ENCODE peak calls at places on chromosomes 7 and 10, in ten cellular contexts. V is SK-N-SH, D is suprapubic skin, H is GM12878, L is tibial nerve, G is A549, W is stomach, O is ovary, T is sigmoid colon, M is HepG2. S is an unnamed sample.

GRCh38 chr7:71443197-71443542 is 311.2 kb downstream of the GALNT17 start:
- DNase-seq in D (no peak), T (no peak), O (no peak), H (no peak), V (no peak), M (no peak), W (no peak), G (no peak), L (no peak), S (no peak)

GRCh38 chr10:127892743-127893142 is at the start of gene CLRN3:
- DNase-seq in T (no peak), W (no peak), O (no peak), L (no peak), V (no peak), M (no peak), D (no peak), H (no peak), G (no peak), S (no peak)

GRCh38 chr10:101043356-101043707 is 12.3 kb downstream of the SFXN3 start:
- DNase-seq in M (no peak), V (no peak), L (no peak), H (no peak), W (no peak), O (no peak), D (no peak), G (no peak), T (no peak), S (no peak)

GRCh38 chr7:144085978-144086377 is at the start of gene OR2A12:
- DNase-seq in T (no peak), W (no peak), M (no peak), V (no peak), H (no peak), D (no peak), G (no peak), O (no peak), L (no peak), S (no peak)

GRCh38 chr10:44379907-44380306 is 5.0 kb downstream of the CXCL12 start:
- DNase-seq in L (no peak), T (peak), W (no peak), H (no peak), M (no peak), V (no peak), D (peak), G (no peak), O (no peak), S (peak)

GRCh38 chr7:26490631-26491624 is 199.3 kb downstream of the SNX10 start:
- DNase-seq in G (no peak), W (no peak), T (no peak), M (no peak), V (peak), H (no peak), O (no peak), L (no peak), D (no peak), S (no peak)

GRCh38 chr7:21949522-21949921 is 3.8 kb upstream of the CDCA7L start:
- DNase-seq in L (no peak), G (no peak), D (no peak), O (no peak), M (no peak), V (no peak), T (no peak), W (no peak), H (no peak), S (no peak)

GRCh38 chr10:74917481-74918077 is 91.2 kb downstream of the KAT6B start:
- DNase-seq in W (no peak), M (peak), D (no peak), G (peak), O (no peak), H (no peak), V (no peak), L (no peak), T (no peak), S (no peak)

GRCh38 chr10:110216942-110217341 is 9.5 kb downstream of the MXI1 start:
- DNase-seq in W (no peak), M (no peak), L (no peak), T (no peak), H (no peak), V (no peak), G (no peak), O (no peak), D (no peak), S (no peak)

GRCh38 chr10:326350-326749 is 191.1 kb downstream of the ZMYND11 start:
- DNase-seq in W (no peak), T (no peak), H (no peak), V (no peak), O (no peak), M (no peak), D (no peak), L (no peak), G (no peak), S (no peak)

GRCh38 chr10:122786269-122786668 is 59.4 kb downstream of the CUZD1 start:
- DNase-seq in D (no peak), W (no peak), L (no peak), O (no peak), V (no peak), M (peak), H (no peak), G (peak), T (no peak), S (no peak)

GRCh38 chr10:92800122-92800521 is 48.2 kb upstream of the EXOC6 start:
- DNase-seq in H (no peak), V (no peak), W (no peak), M (no peak), O (no peak), T (no peak), D (no peak), G (no peak), L (no peak), S (no peak)

GRCh38 chr7:81715984-81716588 is 53.8 kb downstream of the HGF start:
- DNase-seq in L (no peak), G (peak), H (no peak), M (peak), T (no peak), O (no peak), D (no peak), V (peak), W (no peak), S (no peak)

DNA sequence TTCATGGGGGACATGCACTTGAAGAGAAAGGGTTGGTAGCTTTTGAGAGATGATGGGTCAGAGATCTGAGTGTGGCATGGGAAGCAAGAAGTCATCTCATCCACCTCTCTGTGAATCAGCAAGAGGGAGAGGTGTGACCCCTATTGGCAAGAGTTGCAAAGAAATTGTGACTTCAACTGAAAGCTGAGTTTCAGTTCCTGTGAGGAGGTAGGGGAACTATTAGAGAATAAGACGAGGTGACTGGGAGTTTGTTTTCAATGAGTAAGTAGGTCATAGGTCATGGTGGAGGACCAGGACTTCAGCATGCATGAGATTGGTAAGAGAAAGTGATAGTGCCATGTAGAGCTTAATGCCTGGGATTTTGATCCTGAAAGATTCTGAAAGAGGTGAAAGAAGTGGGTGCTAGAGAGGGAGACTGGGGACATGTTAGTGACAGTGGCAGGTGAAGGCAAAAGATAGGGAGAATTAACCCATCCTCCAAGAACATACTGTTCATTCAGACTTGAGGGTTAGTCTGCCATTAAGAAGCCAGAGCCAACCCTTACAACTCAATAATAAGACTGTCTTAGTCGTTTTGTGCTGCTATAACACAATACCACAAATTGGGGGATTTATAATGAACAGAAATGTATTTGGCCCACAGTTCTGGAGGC is 75.5 kb upstream of the CAPZA2 start:
- DNase-seq in O (no peak), H (peak), M (peak), V (no peak), W (no peak), L (no peak), D (no peak), T (no peak), G (peak), S (no peak)
- TF ChIP-seq EP300 in O (no peak), H (no peak), M (no peak), V (no peak), W (no peak), L (no peak), D (no peak), T (no peak), G (no peak), S (no peak)

GRCh38 chr7:6628045-6628444 is 9.1 kb upstream of the ZNF316 start:
- DNase-seq in H (no peak), T (no peak), G (no peak), V (no peak), M (no peak), W (no peak), D (no peak), L (no peak), O (no peak), S (no peak)
- TF ChIP-seq EP300 in H (no peak), T (no peak), G (no peak), V (no peak), M (no peak), W (no peak), D (no peak), L (no peak), O (no peak), S (no peak)

GRCh38 chr10:91034494-91035157 is 113.7 kb upstream of the ANKRD1 start:
- DNase-seq in G (no peak), T (peak), L (peak), O (peak), H (no peak), M (peak), V (no peak), W (peak), D (peak), S (no peak)
- TF ChIP-seq EP300 in G (no peak), T (no peak), L (peak), O (no peak), H (no peak), M (no peak), V (no peak), W (no peak), D (no peak), S (no peak)

GRCh38 chr7:128812514-128813168 is 17.6 kb upstream of the FLNC start:
- DNase-seq in D (no peak), V (no peak), W (peak), H (no peak), O (no peak), G (no peak), M (no peak), L (no peak), T (no peak), S (no peak)
- TF ChIP-seq EP300 in D (no peak), V (no peak), W (no peak), H (no peak), O (no peak), G (no peak), M (no peak), L (no peak), T (no peak), S (no peak)

DNA sequence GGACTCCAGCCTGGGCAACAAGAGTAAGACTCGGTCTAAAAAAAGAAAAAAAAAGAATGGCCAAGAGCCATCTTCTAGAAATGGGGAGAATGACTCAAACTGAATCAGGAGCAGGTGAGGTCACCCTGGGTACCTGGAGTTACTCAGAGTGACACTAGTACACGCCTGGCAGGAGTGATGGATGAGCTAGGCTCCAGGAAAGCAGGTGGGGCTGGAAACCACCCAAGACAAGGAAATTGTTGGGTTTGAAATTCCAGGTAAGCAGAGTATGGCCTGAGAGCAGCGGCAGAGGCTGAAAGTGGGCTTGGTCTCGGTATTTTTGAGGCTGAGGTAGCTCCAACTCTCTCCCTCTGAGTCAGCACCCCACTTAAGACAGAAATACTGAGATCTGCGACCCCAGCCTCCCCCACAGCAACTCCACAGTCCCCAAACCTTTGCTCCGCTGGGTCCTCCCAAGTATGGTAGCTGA is 18.5 kb downstream of the DDIT4 start:
- DNase-seq in G (peak), D (no peak), O (no peak), V (no peak), T (no peak), L (no peak), H (no peak), W (peak), M (no peak), S (no peak)
- TF ChIP-seq EP300 in G (peak), D (no peak), O (no peak), V (peak), T (no peak), L (no peak), H (no peak), W (no peak), M (no peak), S (no peak)

GRCh38 chr7:50587737-50588136 is 22.5 kb upstream of the DDC start:
- DNase-seq in H (no peak), T (no peak), O (no peak), W (no peak), M (no peak), G (no peak), L (no peak), D (no peak), V (no peak), S (no peak)

GRCh38 chr7:50589362-50589761 is 24.2 kb upstream of the DDC start:
- DNase-seq in D (no peak), G (no peak), O (no peak), M (no peak), V (no peak), L (no peak), H (no peak), W (no peak), T (no peak), S (no peak)

GRCh38 chr7:50584386-50584785 is 19.2 kb upstream of the DDC start:
- DNase-seq in M (no peak), G (no peak), O (no peak), V (no peak), T (no peak), W (no peak), D (no peak), L (no peak), H (no peak), S (no peak)

GRCh38 chr7:50588937-50589336 is 23.7 kb upstream of the DDC start:
- DNase-seq in D (no peak), W (no peak), H (no peak), O (no peak), V (no peak), T (no peak), L (no peak), M (no peak), G (peak), S (no peak)

DNA sequence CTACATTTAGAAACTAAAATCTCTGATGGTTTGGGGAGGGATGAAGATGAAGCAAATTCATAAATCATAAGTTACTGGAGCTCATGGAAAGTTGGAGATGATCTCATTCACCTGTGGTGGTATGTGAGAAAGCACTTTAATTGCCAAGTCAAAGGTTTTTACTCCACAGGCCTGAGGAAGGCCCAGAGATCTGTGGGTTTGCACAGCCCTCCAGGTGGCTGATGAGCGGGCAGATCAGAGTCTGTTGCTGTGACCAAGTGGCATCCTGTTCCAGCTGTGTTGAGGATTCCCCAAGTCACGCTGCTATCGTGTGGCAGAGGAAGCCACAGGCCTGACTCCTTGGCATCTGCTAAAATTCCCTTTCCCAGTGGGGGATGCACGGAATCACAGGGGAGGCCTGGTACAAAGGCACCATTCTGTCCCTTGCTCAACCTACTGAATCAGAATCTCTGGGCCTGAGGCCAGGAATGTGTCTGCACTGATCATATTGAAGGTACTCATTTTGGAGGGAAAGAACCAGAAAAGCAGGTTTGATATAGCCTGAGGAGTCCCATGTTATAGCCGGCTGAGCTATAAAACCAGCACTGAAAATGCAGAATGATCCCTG is 19.7 kb upstream of the DDC start:
- DNase-seq in W (no peak), T (no peak), M (no peak), H (no peak), G (no peak), O (no peak), V (no peak), L (no peak), D (no peak), S (no peak)
- TF ChIP-seq EP300 in W (no peak), T (no peak), M (no peak), H (no peak), G (no peak), O (no peak), V (no peak), L (no peak), D (no peak), S (no peak)

DNA sequence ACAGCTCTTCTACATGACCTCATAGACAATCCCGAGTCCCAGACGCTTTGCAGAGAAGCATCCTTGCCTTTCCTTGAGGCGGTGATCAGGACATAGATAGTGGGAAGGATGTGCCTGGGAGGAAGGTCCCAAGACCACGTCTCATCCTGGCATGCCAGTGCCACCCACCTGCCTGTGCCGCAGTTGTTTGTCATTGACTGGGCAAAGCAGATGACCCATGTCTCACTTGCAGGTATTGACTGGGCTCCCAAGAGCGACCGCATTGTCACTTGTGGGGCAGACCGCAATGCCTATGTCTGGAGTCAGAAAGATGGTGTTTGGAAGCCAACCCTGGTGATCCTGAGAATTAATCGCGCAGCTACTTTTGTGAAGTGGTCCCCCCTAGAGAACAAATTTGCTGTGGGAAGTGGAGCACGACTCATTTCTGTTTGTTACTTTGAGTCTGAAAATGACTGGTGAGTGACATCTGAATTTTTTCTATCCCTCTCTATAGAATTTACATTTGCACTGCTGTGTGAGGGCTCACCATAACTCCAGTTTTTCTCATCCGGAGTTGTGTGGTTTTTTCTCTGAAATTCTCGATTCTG is 18.5 kb downstream of the ARPC1A start:
- DNase-seq in V (no peak), W (no peak), M (no peak), H (no peak), O (no peak), L (no peak), D (no peak), T (no peak), G (no peak), S (no peak)
- TF ChIP-seq EP300 in V (no peak), W (no peak), M (no peak), H (no peak), O (no peak), L (no peak), D (no peak), T (no peak), G (no peak), S (no peak)

DNA sequence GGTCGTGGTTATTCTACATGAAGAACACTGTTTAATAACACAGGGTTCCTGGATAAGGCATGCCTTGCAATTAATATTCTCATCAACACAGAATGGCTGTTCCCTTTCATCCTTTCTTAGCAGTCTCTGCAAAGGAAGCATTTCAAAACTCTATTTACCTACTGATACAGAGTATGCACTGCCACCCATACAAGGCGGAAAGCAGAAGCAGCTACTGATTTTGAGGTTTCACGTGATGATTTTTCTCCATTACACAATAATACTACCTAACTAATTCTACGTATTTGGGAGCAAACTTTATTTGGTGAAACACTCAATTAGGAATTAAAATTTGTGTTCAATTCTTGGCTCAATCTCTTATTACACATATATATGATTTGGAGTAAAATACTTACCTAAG is 43.0 kb upstream of the COL1A2 start:
- DNase-seq in W (no peak), O (no peak), L (no peak), H (no peak), D (no peak), T (no peak), G (no peak), V (no peak), M (no peak), S (no peak)
- TF ChIP-seq EP300 in W (no peak), O (no peak), L (no peak), H (no peak), D (no peak), T (no peak), G (no peak), V (no peak), M (no peak), S (no peak)

GRCh38 chr10:84156768-84157167 is 16.8 kb upstream of the GPR15LG start:
- DNase-seq in L (no peak), W (no peak), M (no peak), O (no peak), H (no peak), D (no peak), G (no peak), V (no peak), T (no peak), S (no peak)
- TF ChIP-seq EP300 in L (no peak), W (no peak), M (no peak), O (no peak), H (no peak), D (no peak), G (no peak), V (no peak), T (no peak), S (no peak)